ENCODE peak calls at places on chromosomes 3 and 15, in eight cellular contexts. M is fibroblast of the aortic adventitia, W is esophagus muscularis mucosa, O is B cell, A is GM13976, S is endothelial cell, Z is GM10248, F is glutamatergic neuron. R is an unnamed sample.

GRCh38 chr15:60390931-60391501 is 6.8 kb downstream of the ANXA2 start:
- DNase-seq in S (no peak), W (no peak), F (no peak), A (no peak), Z (no peak), O (no peak), M (peak), R (no peak)

GRCh38 chr3:140753865-140754754 is 76.2 kb downstream of the TRIM42 start:
- DNase-seq in W (no peak), Z (peak), S (no peak), M (no peak), F (no peak), A (no peak), O (no peak), R (no peak)

GRCh38 chr3:15505412-15506165 is 15.9 kb downstream of the COLQ start:
- DNase-seq in S (no peak), A (no peak), W (no peak), Z (no peak), O (no peak), F (no peak), M (no peak), R (no peak)

GRCh38 chr3:189636048-189636447 is 4.9 kb downstream of the TP63 start:
- DNase-seq in S (no peak), F (no peak), A (no peak), O (no peak), Z (no peak), W (no peak), M (no peak), R (no peak)

GRCh38 chr3:170524072-170524471 is 61.8 kb downstream of the SLC7A14 start:
- DNase-seq in O (no peak), Z (no peak), M (peak), F (no peak), A (no peak), S (no peak), W (no peak), R (no peak)

GRCh38 chr15:56234804-56235203 is 8.9 kb downstream of the RFX7 start:
- DNase-seq in Z (no peak), O (no peak), F (no peak), M (peak), A (no peak), S (no peak), W (no peak), R (no peak)

GRCh38 chr15:66682865-66683264 is 19.2 kb upstream of the SMAD6 start:
- DNase-seq in Z (no peak), O (no peak), F (no peak), M (peak), A (no peak), S (no peak), W (no peak), R (no peak)

GRCh38 chr3:6799264-6799915 is 61.5 kb upstream of the GRM7 start:
- DNase-seq in Z (peak), W (no peak), F (peak), S (peak), M (no peak), A (peak), O (peak), R (peak)

GRCh38 chr3:73255609-73256029 is 194.2 kb downstream of the EBLN2 start:
- DNase-seq in A (no peak), W (no peak), S (no peak), F (no peak), O (no peak), Z (no peak), M (peak), R (no peak)

GRCh38 chr3:153026026-153026425 is 136.0 kb upstream of the RAP2B start:
- DNase-seq in O (peak), A (peak), S (no peak), F (no peak), Z (no peak), W (no peak), M (peak), R (peak)

GRCh38 chr3:177262396-177262795 is 65.1 kb upstream of the TBL1XR1 start:
- DNase-seq in S (no peak), Z (no peak), M (no peak), A (no peak), W (no peak), O (no peak), F (no peak), R (no peak)

GRCh38 chr3:77475545-77475944 is 435.6 kb downstream of the ROBO2 start:
- DNase-seq in M (no peak), A (no peak), S (no peak), Z (no peak), O (no peak), F (no peak), W (no peak), R (no peak)

GRCh38 chr3:58155838-58156237 is 54.9 kb downstream of the DNASE1L3 start:
- DNase-seq in W (no peak), M (no peak), S (no peak), Z (no peak), F (no peak), O (no peak), A (no peak), R (no peak)

GRCh38 chr3:105639131-105639530 is 229.7 kb downstream of the CBLB start:
- DNase-seq in M (no peak), O (no peak), S (no peak), A (no peak), F (no peak), Z (no peak), W (no peak), R (no peak)

GRCh38 chr15:48785195-48785594 is 25.7 kb downstream of the CEP152 start:
- DNase-seq in O (no peak), A (no peak), Z (no peak), S (no peak), M (peak), F (no peak), W (no peak), R (no peak)

GRCh38 chr3:177928156-177928555 is 608.1 kb upstream of the KCNMB2 start:
- DNase-seq in O (no peak), M (peak), A (no peak), F (no peak), W (no peak), S (no peak), Z (peak), R (no peak)

GRCh38 chr3:109382573-109382972 is 45.2 kb upstream of the DPPA4 start:
- DNase-seq in O (no peak), Z (no peak), F (no peak), A (no peak), S (no peak), W (no peak), M (no peak), R (no peak)

GRCh38 chr15:40445411-40446055 is 4.8 kb downstream of the BAHD1 start:
- DNase-seq in O (no peak), A (no peak), Z (no peak), W (no peak), M (peak), F (no peak), S (no peak), R (no peak)

GRCh38 chr15:47620960-47621681 is 96.2 kb upstream of the SEMA6D start:
- DNase-seq in Z (no peak), A (no peak), W (no peak), O (no peak), F (no peak), S (no peak), M (no peak), R (no peak)

GRCh38 chr3:47420511-47421484 is 40.0 kb downstream of the PTPN23 start:
- DNase-seq in S (peak), W (peak), A (peak), M (peak), O (peak), F (peak), Z (peak), R (peak)

GRCh38 chr3:11136871-11137626 is 17.2 kb upstream of the HRH1 start:
- DNase-seq in O (no peak), S (no peak), F (no peak), Z (no peak), M (peak), A (no peak), W (peak), R (no peak)

GRCh38 chr3:129383292-129383860 is 45.1 kb downstream of the EFCAB12 start:
- DNase-seq in S (peak), O (peak), F (peak), W (no peak), M (peak), Z (peak), A (peak), R (peak)

GRCh38 chr15:90872481-90873184 is 4.2 kb downstream of the FURIN start:
- DNase-seq in A (peak), M (peak), S (no peak), Z (peak), O (no peak), F (no peak), W (no peak), R (peak)

GRCh38 chr3:16927485-16927884 is 42.7 kb downstream of the PLCL2 start:
- DNase-seq in Z (peak), A (peak), S (no peak), M (no peak), O (no peak), F (no peak), W (no peak), R (no peak)

GRCh38 chr3:52128118-52128683 is 26.0 kb downstream of the POC1A start:
- DNase-seq in W (no peak), A (no peak), M (peak), Z (no peak), F (no peak), O (no peak), S (no peak), R (no peak)
- TF ChIP-seq CTCF in W (no peak), A (no peak), M (no peak), Z (no peak), F (no peak), O (no peak), S (no peak), R (no peak)

GRCh38 chr3:12810013-12810780 is 13.7 kb downstream of the CAND2 start:
- DNase-seq in W (peak), S (peak), Z (peak), F (peak), O (peak), M (peak), A (peak), R (peak)

GRCh38 chr3:12815078-12815477 is 18.6 kb downstream of the CAND2 start:
- DNase-seq in O (no peak), Z (no peak), F (no peak), M (no peak), S (no peak), W (no peak), A (no peak), R (no peak)

GRCh38 chr3:12810963-12811362 is 14.5 kb downstream of the CAND2 start:
- DNase-seq in F (no peak), W (no peak), A (no peak), S (no peak), Z (no peak), O (no peak), M (no peak), R (no peak)

GRCh38 chr3:12813967-12814366 is 17.5 kb downstream of the CAND2 start:
- DNase-seq in M (no peak), O (no peak), W (no peak), A (no peak), S (no peak), F (no peak), Z (no peak), R (no peak)

DNA sequence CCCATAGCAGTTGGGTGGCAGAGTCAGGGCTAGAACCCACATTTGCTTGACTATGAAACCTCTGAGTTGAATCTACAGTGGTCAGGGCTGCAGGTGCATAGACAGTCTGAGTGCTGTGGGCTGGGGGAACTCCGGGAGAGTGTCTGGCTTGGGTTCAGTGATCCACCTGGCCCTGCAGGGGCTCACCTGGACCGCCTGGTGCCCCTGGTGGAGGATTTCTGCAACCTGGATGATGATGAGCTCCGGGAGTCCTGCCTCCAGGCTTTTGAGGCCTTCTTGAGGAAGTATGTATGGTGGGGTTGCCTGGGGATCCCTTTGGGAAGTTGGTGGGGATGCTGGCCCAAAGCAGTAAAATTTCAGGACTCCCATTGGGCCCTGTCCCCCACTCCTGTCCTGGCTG is 16.3 kb downstream of the CAND2 start:
- DNase-seq in F (no peak), A (no peak), O (no peak), W (no peak), S (no peak), Z (no peak), M (no peak), R (no peak)
- TF ChIP-seq CTCF in F (no peak), A (no peak), O (no peak), W (no peak), S (no peak), Z (no peak), M (no peak), R (no peak)

GRCh38 chr3:99499235-99499798 is 139.1 kb upstream of the COL8A1 start:
- DNase-seq in W (no peak), O (no peak), M (peak), A (peak), F (peak), S (peak), Z (peak), R (peak)
- TF ChIP-seq CTCF in W (peak), O (no peak), M (peak), A (peak), F (peak), S (peak), Z (peak), R (peak)

GRCh38 chr15:46260937-46261336 is 626.1 kb downstream of the SQOR start:
- DNase-seq in W (no peak), M (no peak), S (no peak), Z (no peak), A (no peak), F (peak), O (no peak), R (no peak)
- TF ChIP-seq CTCF in W (no peak), M (no peak), S (no peak), Z (no peak), A (no peak), F (no peak), O (no peak), R (no peak)

GRCh38 chr15:65212097-65212496 is 824 bp upstream of the CILP start:
- DNase-seq in M (no peak), A (peak), W (no peak), S (peak), F (no peak), O (peak), Z (peak), R (peak)
- TF ChIP-seq CTCF in M (peak), A (peak), W (peak), S (peak), F (peak), O (peak), Z (peak), R (peak)

DNA sequence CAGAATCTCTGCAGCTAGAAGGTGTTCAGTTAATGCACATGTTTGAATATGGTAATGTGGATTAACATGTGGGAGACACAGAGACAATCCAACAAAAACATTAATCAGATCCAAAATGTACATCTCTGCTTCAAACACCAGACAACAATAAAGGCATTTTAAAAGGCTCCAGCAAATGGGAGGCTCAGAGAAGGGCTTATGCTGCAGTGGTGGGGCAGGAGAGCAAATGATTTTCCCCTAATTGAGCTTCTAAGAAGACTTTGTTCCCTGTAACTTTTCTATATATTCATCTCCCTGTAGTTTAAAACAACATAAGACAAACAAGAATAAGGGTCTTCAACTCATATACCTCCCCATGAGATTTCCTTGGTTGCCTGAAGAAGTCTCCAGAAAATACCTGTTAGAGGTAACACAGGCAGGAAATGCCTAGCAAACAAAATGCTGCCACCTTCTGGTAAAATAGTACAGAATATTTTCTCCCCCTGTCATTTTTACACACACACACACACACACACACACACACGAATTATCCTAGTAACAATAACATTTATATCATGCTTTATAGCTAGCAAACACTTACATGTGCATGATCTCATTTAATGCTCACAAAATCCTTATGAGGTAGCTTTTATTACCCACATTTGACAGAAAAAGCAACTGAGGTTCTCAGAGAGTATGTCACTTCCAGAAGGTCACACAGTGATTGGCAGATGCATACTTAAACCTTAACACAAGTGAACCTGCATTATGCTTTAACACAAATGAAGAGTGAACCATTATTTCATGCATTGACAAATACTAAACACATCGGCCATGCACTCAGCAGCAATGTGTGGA is 123.4 kb upstream of the MB21D2 start:
- DNase-seq in A (peak), W (peak), O (peak), S (peak), F (no peak), Z (peak), M (peak), R (peak)
- TF ChIP-seq CTCF in A (peak), W (peak), O (peak), S (peak), F (peak), Z (peak), M (peak), R (peak)

DNA sequence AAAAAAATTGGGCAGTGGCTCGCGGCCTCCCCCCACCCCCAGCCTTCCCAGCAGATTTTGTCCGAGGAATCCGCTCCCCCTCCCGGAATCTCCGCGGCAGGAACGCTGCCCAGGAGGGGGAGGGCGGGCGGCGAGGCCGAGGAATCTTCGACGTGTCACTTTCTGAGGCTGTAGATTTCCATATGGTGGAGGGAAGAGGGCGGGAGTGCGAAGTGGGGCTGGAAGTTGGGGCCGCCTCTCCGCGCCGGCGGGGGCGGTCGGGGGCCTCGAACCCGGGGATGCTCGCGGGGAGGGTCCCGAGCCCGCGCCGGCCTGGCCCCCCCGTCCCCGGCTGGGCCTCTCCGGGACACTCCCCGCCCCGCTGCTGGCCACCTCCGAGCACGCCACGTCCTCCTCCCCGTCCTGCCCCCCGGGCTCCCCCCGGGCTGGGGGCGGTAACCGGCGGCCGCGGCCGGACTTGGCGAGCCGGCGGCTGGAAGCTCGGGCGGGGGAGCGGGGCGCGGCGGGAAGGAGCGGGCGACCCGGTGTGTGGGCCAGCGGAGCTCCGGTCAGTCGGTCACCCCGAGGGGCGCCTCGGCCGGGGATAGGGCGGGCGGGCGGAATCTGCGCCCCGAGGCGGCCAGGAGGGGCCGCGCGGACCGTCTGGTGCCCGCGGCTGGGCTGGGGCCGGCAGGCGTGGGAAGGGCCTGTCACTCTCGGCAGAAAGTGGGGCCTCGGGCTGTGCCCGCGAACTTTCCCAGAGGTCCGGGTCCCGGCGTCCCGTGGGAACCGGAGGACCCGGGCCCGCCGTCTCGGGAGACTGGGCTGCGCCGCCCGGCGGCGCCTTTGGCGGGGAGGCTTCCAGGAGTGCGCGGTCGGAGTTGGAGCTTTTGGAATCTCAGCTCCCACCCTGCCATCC is 949 bp downstream of the FNDC3B start:
- DNase-seq in M (peak), F (peak), Z (peak), S (peak), W (no peak), O (peak), A (peak), R (peak)
- TF ChIP-seq CTCF in M (peak), F (no peak), Z (peak), S (no peak), W (peak), O (no peak), A (peak), R (no peak)

GRCh38 chr3:20622304-20622703 is 436.3 kb upstream of the SGO1 start:
- DNase-seq in S (no peak), A (no peak), Z (no peak), W (no peak), O (no peak), M (peak), F (no peak), R (no peak)
- TF ChIP-seq CTCF in S (no peak), A (no peak), Z (no peak), W (no peak), O (no peak), M (no peak), F (no peak), R (no peak)

DNA sequence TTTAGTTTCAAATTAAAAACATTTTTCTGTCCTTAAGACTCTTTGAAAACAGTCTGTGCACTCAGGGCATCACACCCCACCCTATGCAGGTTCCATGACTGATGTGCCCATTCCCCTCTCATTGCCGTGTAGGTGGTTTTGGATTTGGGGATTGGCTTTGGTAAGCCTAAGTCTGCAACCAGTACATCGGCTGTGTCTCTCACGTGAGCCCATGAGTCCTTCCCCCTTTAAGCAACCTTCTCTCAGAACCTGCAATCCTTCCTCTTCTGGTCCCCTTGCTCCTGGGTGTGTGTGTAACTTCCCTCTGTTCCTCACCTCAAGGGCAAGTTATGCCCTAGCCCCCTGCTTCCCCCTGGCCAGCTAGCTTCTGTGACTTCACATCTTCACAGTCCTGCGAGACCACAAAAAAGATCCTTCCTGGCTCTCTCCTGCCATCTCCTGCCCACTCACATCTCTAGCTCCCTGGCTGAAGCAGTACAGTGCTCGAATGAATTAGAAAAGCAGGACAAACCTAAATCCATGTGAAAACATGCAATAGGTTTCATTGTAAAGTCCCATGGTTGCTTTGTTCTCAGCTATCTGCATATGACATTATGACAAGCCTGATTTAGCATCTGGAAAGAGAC is 126.7 kb downstream of the UACA start:
- DNase-seq in W (no peak), A (no peak), O (no peak), Z (no peak), F (no peak), S (peak), M (peak), R (no peak)
- TF ChIP-seq CTCF in W (no peak), A (no peak), O (no peak), Z (peak), F (no peak), S (no peak), M (peak), R (no peak)